ENCODE peak calls at places on chromosomes 7 and 10, in nine cellular contexts. U is astrocyte, E is body of pancreas, L is colonic mucosa, N is endodermal cell, Z is PC-9, A is heart right ventricle, G is bronchial epithelial cell, K is K562. O is an unnamed sample.
A peak's percentile ranks its signal among the peaks of the same experiment; 100 is the strongest.

GRCh38 chr10:46560381-46560780 is 3.9 kb upstream of the GPRIN2 start:
- DNase-seq in L (no peak), K (no peak), E (peak; percentile 10), A (no peak), N (peak; percentile 41), G (no peak), Z (no peak), U (no peak), O (no peak)

GRCh38 chr10:101272229-101272868 is 43.1 kb upstream of the LBX1 start:
- DNase-seq in A (peak; percentile 44), E (peak; percentile 66), K (peak; percentile 63), Z (peak; percentile 58), N (peak; percentile 95), L (peak; percentile 60), G (peak; percentile 65), U (peak; percentile 10), O (peak; percentile 41)

GRCh38 chr10:47380341-47381215 is 3.5 kb downstream of the ZNF488 start:
- DNase-seq in N (peak; percentile 22), Z (no peak), G (no peak), E (peak; percentile 47), K (no peak), U (no peak), L (peak; percentile 54), A (no peak), O (no peak)

GRCh38 chr7:12756841-12757240 is 69.4 kb downstream of the ARL4A start:
- DNase-seq in A (no peak), G (peak; percentile 40), L (no peak), E (no peak), K (no peak), Z (no peak), U (peak; percentile 76), N (no peak), O (no peak)

GRCh38 chr10:2575460-2575859 is 491.9 kb upstream of the PFKP start:
- DNase-seq in L (no peak), U (no peak), K (no peak), E (no peak), G (no peak), N (no peak), A (no peak), Z (no peak), O (no peak)

GRCh38 chr7:157541796-157542668 is 205.2 kb downstream of the DNAJB6 start:
- DNase-seq in A (no peak), E (no peak), N (no peak), K (no peak), L (no peak), U (no peak), G (no peak), Z (no peak), O (no peak)

GRCh38 chr10:119644994-119645393 is 6.2 kb upstream of the BAG3 start:
- DNase-seq in Z (no peak), K (no peak), A (no peak), N (no peak), U (no peak), G (no peak), E (no peak), L (no peak), O (no peak)

GRCh38 chr10:28249512-28249911 is 53.4 kb downstream of the MPP7 start:
- DNase-seq in L (no peak), K (no peak), Z (no peak), U (no peak), G (no peak), N (no peak), A (no peak), E (no peak), O (no peak)

GRCh38 chr10:26970667-26971066 is 109.9 kb upstream of the ABI1 start:
- DNase-seq in E (no peak), U (no peak), Z (no peak), G (no peak), N (no peak), L (no peak), K (no peak), A (no peak), O (no peak)

GRCh38 chr10:44292390-44293002 is 92.4 kb downstream of the CXCL12 start:
- DNase-seq in E (no peak), L (no peak), G (no peak), A (no peak), U (no peak), N (peak; percentile 71), K (no peak), Z (no peak), O (no peak)

GRCh38 chr7:111741811-111742240 is 179.5 kb upstream of the IMMP2L start:
- DNase-seq in L (peak; percentile 45), U (peak; percentile 47), E (peak; percentile 49), K (peak; percentile 86), G (peak; percentile 80), Z (peak; percentile 44), A (no peak), N (peak; percentile 82), O (no peak)

GRCh38 chr10:126207313-126207771 is 180.9 kb downstream of the ADAM12 start:
- DNase-seq in N (no peak), E (no peak), A (no peak), K (no peak), G (no peak), L (no peak), Z (no peak), U (peak; percentile 56), O (no peak)

GRCh38 chr7:105990726-105991465 is 27.8 kb downstream of the CDHR3 start:
- DNase-seq in Z (no peak), E (no peak), G (no peak), L (no peak), U (no peak), A (no peak), K (peak; percentile 42), N (peak; percentile 89), O (no peak)

GRCh38 chr7:43758029-43758860 is at the start of gene BLVRA:
- DNase-seq in Z (peak; percentile 69), U (peak; percentile 18), E (peak; percentile 66), N (peak; percentile 86), A (peak; percentile 78), L (peak; percentile 63), G (no peak), K (peak; percentile 95), O (peak; percentile 61)

GRCh38 chr7:41891967-41892755 is 189.3 kb upstream of the INHBA start:
- DNase-seq in E (no peak), N (peak; percentile 86), L (no peak), K (peak; percentile 23), A (no peak), U (no peak), G (no peak), Z (no peak), O (no peak)

GRCh38 chr7:102974366-102975236 is 61.8 kb downstream of the LRRC17 start:
- DNase-seq in E (no peak), K (peak; percentile 67), A (no peak), L (no peak), N (peak; percentile 68), G (no peak), U (no peak), Z (no peak), O (no peak)

GRCh38 chr10:1607466-1607865 is 129.9 kb downstream of the ADARB2 start:
- DNase-seq in N (peak; percentile 25), U (no peak), K (no peak), E (no peak), L (no peak), A (no peak), Z (no peak), G (no peak), O (no peak)

GRCh38 chr7:70571403-70571911 is 560.5 kb upstream of the GALNT17 start:
- DNase-seq in A (no peak), L (peak; percentile 72), U (peak; percentile 82), Z (no peak), K (no peak), E (no peak), N (peak; percentile 49), G (peak; percentile 84), O (no peak)

GRCh38 chr10:43994539-43994938 is 345.9 kb upstream of the ZNF32 start:
- DNase-seq in K (no peak), U (no peak), N (no peak), L (no peak), G (no peak), Z (no peak), A (no peak), E (no peak), O (no peak)

GRCh38 chr7:20329389-20330175 is 1.1 kb upstream of the ITGB8 start:
- DNase-seq in E (peak; percentile 70), G (peak; percentile 80), N (peak; percentile 86), U (peak; percentile 75), K (peak; percentile 74), A (peak; percentile 31), L (peak; percentile 82), Z (peak; percentile 85), O (peak; percentile 33)
- TF ChIP-seq CTCF in E (peak; percentile 63), G (peak; percentile 39), N (peak; percentile 59), U (peak; percentile 35), K (peak; percentile 77), A (peak; percentile 35), L (no peak), Z (peak; percentile 51), O (no peak)

GRCh38 chr10:85612833-85613232 is 753.8 kb downstream of the GRID1 start:
- DNase-seq in U (no peak), E (no peak), N (peak; percentile 74), K (no peak), A (no peak), L (no peak), Z (no peak), G (no peak), O (no peak)
- TF ChIP-seq CTCF in U (no peak), E (no peak), N (peak; percentile 68), K (peak; percentile 10), A (no peak), L (peak; percentile 22), Z (peak; percentile 37), G (no peak), O (no peak)

DNA sequence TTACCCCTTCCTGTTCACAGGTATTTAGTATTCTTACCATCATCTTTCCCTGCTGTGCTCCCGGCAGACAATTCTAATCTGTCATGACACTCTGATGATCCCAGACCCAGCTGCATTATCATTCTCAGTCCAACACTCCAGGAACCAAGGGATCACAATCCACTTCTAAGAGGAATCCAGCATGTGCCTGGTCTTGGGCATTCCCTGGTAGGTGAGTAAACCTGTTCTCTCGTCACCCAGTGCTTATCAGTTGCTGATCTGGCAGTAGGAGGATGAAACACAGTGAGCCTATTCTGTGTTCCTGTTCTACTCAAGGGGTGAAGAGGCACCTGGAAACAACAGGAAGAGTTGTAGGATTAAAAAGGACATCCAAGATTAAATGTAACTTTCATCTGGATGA is 1.3 kb upstream of the DMBT1 start:
- DNase-seq in K (no peak), G (peak; percentile 62), U (peak; percentile 3), Z (no peak), A (no peak), L (no peak), N (no peak), E (no peak), O (no peak)
- TF ChIP-seq CTCF in K (no peak), G (no peak), U (no peak), Z (no peak), A (no peak), L (no peak), N (no peak), E (no peak), O (no peak)

DNA sequence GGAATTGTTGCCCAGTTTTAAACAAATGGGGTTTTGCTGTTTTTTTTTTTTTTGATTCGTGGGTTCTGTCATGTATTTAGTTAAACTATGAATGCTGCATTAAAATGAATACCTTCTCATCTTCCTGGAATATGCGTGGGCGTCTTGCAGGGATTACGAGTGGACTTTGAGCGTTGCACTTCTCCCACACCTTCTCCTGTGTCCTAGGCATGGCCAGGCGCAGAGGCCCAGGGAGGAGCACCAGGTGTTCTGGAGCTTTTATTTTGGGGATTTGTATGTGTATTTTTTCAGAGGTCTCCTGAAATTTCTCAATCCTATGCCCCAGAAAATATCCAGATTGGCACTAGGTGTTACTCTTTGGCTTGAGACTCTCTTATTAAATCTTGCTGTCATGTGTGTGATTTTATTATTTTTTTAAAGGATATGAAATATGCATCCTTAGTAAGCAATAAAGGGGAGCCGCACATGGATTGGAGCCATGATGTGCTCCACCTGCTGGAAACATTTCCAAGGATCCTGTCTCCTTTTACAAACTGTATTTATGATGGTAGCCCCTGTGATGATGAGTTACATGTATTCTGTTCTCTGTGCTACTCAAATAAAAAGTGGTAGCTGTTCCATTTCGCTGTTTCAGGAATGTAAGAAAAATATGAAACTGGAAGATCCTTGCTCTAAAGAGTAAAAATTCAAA is 482.2 kb upstream of the KLF6 start:
- DNase-seq in E (no peak), N (no peak), A (no peak), L (no peak), G (peak; percentile 30), U (no peak), K (no peak), Z (no peak), O (no peak)
- TF ChIP-seq CTCF in E (peak; percentile 23), N (peak; percentile 47), A (peak; percentile 51), L (no peak), G (no peak), U (no peak), K (no peak), Z (peak; percentile 29), O (no peak)

O was measured in activated B cell treated with CpG ODN at 0.5 μM for 24 hours.